ENCODE peak calls at places on chromosomes 13 and 19, in four cellular contexts. H, M, L and P are unnamed samples.

GRCh38 chr19:18205180-18205915 is 1.5 kb upstream of the RAB3A start:
- DNase-seq in H (peak; percentile 16), M (no peak), L (peak; percentile 77), P (no peak)

GRCh38 chr19:32702010-32702409 is 10.4 kb downstream of the NUDT19 start:
- DNase-seq in H (no peak), M (no peak), L (no peak), P (no peak)

GRCh38 chr19:17398902-17399527 is 5.0 kb upstream of the CCDC194 start:
- DNase-seq in H (no peak), M (no peak), L (no peak), P (no peak)

GRCh38 chr19:1090731-1091543 is 4.2 kb downstream of the POLR2E start:
- DNase-seq in H (no peak), M (no peak), L (no peak), P (no peak)

GRCh38 chr19:41698746-41699230 is 9.6 kb upstream of the CEACAM5 start:
- DNase-seq in H (no peak), M (no peak), L (no peak), P (no peak)

GRCh38 chr13:56953965-56954364 is 186.8 kb upstream of the PRR20A start:
- DNase-seq in H (no peak), M (no peak), L (no peak), P (no peak)

GRCh38 chr19:54558339-54558738 is 15.3 kb upstream of the LILRA2 start:
- DNase-seq in H (no peak), M (no peak), L (no peak), P (no peak)

GRCh38 chr19:19461671-19462622 is 53.4 kb downstream of the TSSK6 start:
- DNase-seq in H (no peak), M (no peak), L (no peak), P (no peak)

GRCh38 chr13:110657196-110657595 is 41.9 kb downstream of the NAXD start:
- DNase-seq in H (no peak), M (no peak), L (no peak), P (no peak)

GRCh38 chr13:61728468-61728867 is 312.8 kb upstream of the PCDH20 start:
- DNase-seq in H (peak; percentile 65), M (no peak), L (no peak), P (no peak)

GRCh38 chr19:4583961-4584669 is 24.6 kb upstream of the SEMA6B start:
- DNase-seq in H (no peak), M (no peak), L (no peak), P (no peak)

GRCh38 chr13:30370146-30370545 is 52.1 kb upstream of the UBE2L5 start:
- DNase-seq in H (no peak), M (no peak), L (no peak), P (no peak)

GRCh38 chr13:51560336-51560735 is 23.9 kb upstream of the WDFY2 start:
- DNase-seq in H (no peak), M (no peak), L (no peak), P (no peak)

GRCh38 chr19:6071103-6071485 is 39.2 kb downstream of the RFX2 start:
- DNase-seq in H (no peak), M (no peak), L (no peak), P (no peak)

GRCh38 chr19:5298502-5298901 is 42.1 kb downstream of the PTPRS start:
- DNase-seq in H (no peak), M (no peak), L (no peak), P (no peak)

GRCh38 chr19:16025108-16026101 is 50.9 kb upstream of the TPM4 start:
- DNase-seq in H (no peak), M (no peak), L (peak; percentile 72), P (no peak)

GRCh38 chr19:28972144-28972543 is 240.8 kb downstream of the UQCRFS1 start:
- DNase-seq in H (no peak), M (no peak), L (no peak), P (no peak)

GRCh38 chr13:110266983-110267382 is 40.0 kb downstream of the COL4A1 start:
- DNase-seq in H (no peak), M (no peak), L (no peak), P (peak; percentile 85)

GRCh38 chr13:41648314-41648935 is 191.1 kb downstream of the RGCC start:
- DNase-seq in H (peak; percentile 59), M (no peak), L (no peak), P (no peak)

GRCh38 chr19:55383789-55384575 is at the start of gene TMEM238:
- DNase-seq in H (no peak), M (no peak), L (peak; percentile 56), P (no peak)

GRCh38 chr19:12672744-12673143 is 6.1 kb downstream of the WDR83 start:
- DNase-seq in H (no peak), M (no peak), L (no peak), P (no peak)

GRCh38 chr19:29376855-29377354 is 148.9 kb upstream of the VSTM2B start:
- DNase-seq in H (no peak), M (no peak), L (no peak), P (peak; percentile 54)

GRCh38 chr19:31261019-31261595 is 88.1 kb downstream of the TSHZ3 start:
- DNase-seq in H (no peak), M (no peak), L (no peak), P (peak; percentile 76)

GRCh38 chr19:18159810-18160209 is 6.8 kb downstream of the PIK3R2 start:
- DNase-seq in H (no peak), M (no peak), L (no peak), P (no peak)

GRCh38 chr19:15297416-15298224 is 34.7 kb downstream of the BRD4 start:
- DNase-seq in H (no peak), M (no peak), L (peak; percentile 36), P (no peak)

GRCh38 chr13:61410266-61410665 is 5.4 kb downstream of the PCDH20 start:
- DNase-seq in H (no peak), M (no peak), L (no peak), P (no peak)

GRCh38 chr19:13238891-13239534 is 88.8 kb downstream of the IER2 start:
- DNase-seq in H (no peak), M (no peak), L (no peak), P (no peak)

GRCh38 chr19:55465460-55466245 is 1.1 kb upstream of the C19orf85 start:
- DNase-seq in H (no peak), M (no peak), L (no peak), P (no peak)

GRCh38 chr13:30111810-30112209 is 195.5 kb downstream of the KATNAL1 start:
- DNase-seq in H (no peak), M (no peak), L (no peak), P (no peak)

DNA sequence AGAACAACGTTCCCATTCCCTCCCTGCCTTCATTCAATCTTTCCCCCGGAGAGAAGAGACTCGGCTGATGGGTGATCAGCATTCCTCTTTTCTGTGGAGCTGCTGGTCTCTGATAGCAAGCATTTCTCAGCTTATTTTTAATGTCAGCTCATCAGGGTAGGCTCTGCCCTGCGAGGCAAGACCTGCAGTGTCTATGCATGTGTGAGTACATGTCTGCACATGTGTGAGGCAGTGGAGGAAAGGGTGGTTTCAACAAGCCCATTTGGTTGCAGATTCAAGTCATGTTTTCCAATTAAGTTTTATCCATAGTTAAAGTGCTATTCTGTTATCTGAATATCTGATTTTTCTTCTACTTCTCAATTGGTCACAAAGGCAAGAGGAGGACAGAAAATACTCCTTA is 19.5 kb downstream of the SLC10A2 start:
- DNase-seq in H (no peak), M (no peak), L (no peak), P (no peak)
- TF ChIP-seq CTCF in H (no peak), M (no peak), L (no peak), P (no peak)

GRCh38 chr13:113489171-113489548 is 1.4 kb downstream of the DCUN1D2 start:
- DNase-seq in H (no peak), M (no peak), L (no peak), P (no peak)
- TF ChIP-seq CTCF in H (no peak), M (no peak), L (no peak), P (no peak)

DNA sequence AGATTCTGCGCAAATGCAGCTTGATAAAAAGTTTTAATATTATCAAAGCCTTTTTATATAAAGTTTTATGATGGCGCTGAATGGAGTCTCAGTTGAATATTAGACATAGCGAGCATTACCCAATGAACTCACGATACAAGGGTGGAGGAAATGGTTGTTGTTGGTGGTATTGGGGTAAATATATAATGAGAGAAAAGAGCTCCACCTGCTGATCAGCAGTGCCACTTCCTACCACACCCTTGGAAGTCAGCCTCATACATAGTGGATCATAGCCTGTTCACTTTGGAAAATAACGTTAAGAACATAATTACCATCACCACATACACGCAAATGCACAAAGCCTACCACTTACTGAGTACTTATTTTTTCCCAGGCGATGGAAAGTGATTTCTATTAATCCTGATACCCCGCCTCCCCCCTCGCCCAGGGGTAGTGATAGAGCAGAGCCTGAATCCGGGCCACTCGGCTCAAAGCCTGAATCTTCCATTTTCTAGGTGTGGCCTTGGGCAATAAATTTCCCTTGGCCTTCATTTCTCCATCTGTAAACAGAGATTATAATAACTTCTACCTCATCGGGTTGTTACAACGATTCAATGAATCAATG is 358.3 kb downstream of the KLF5 start:
- DNase-seq in H (no peak), M (no peak), L (no peak), P (no peak)
- TF ChIP-seq CTCF in H (no peak), M (peak; percentile 46), L (peak; percentile 41), P (no peak)

GRCh38 chr13:95301135-95301946 is at the start of gene ABCC4:
- DNase-seq in H (no peak), M (no peak), L (peak; percentile 41), P (no peak)

GRCh38 chr13:95298169-95298940 is 2.9 kb downstream of the ABCC4 start:
- DNase-seq in H (no peak), M (no peak), L (no peak), P (no peak)

GRCh38 chr13:95298971-95299627 is 2.2 kb downstream of the ABCC4 start:
- DNase-seq in H (peak; percentile 73), M (no peak), L (peak; percentile 40), P (no peak)

GRCh38 chr13:95301947-95302386 is 716 bp upstream of the ABCC4 start:
- DNase-seq in H (no peak), M (no peak), L (peak; percentile 40), P (no peak)

DNA sequence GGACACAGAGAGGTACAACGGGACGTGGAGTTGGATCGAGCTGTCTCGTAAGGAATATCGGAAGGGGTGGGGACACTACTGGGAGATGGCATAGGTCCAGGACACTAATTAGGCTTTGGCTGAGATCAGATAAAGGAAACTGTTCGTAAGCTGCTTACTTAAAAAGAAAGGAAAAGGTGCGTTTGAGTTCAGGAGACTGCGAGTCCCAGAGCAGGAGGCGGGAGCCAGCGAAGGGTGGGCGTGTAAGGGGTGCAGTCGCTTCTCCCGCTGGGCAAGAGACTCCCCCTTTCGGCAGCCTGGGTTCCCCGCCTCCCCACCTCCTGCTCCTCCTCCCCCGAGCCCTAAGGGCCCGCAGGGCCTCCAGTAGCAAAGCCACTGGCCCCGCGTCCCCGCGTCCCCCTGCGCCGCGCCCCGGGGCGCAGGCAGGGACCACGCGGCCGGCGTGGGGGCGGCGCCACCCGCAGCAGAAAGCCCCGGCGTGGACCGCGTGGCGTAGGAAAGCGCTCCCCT is 571 bp downstream of the ABCC4 start:
- DNase-seq in H (no peak), M (no peak), L (peak; percentile 20), P (no peak)
- TF ChIP-seq CTCF in H (no peak), M (no peak), L (no peak), P (no peak)

DNA sequence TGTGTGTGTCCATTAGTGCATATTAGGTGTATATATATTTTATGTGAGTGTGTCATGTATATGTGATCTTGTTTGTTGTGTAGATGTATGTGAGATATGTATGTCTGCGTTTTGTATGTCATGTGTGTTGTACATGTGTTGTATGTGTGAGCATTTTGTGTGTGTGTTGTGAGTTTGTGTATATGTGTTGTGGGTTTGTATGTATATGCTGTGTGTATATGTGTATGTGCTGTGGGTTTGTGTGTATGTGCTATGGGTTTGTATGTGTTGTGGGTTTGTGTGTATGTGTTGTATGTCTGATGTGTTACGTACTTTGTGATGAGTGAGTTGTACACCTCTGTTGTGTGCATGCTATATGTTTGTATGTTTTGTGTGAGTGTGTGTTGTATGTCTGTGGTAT is 8.1 kb downstream of the CEACAM20 start:
- DNase-seq in H (no peak), M (no peak), L (no peak), P (no peak)
- TF ChIP-seq CTCF in H (no peak), M (no peak), L (no peak), P (no peak)